ENCODE peak calls at places on chromosomes 7 and 10, in four cellular contexts. One of them, this sample, is unnamed.

GRCh38 chr7:1055084-1055450 is 10.7 kb downstream of the GPR146 start:
- DNase-seq in HuH-7: no peak
- DNase-seq in AG08395: no peak
- DNase-seq in body of pancreas: peak; percentile 44
- DNase-seq in this sample: peak; percentile 88

GRCh38 chr7:154872811-154873570 is 129.9 kb downstream of the PAXIP1 start:
- DNase-seq in body of pancreas: no peak
- DNase-seq in AG08395: no peak
- DNase-seq in HuH-7: no peak
- DNase-seq in this sample: no peak

GRCh38 chr10:130938051-130938450 is 373.5 kb downstream of the TCERG1L start:
- DNase-seq in body of pancreas: no peak
- DNase-seq in HuH-7: no peak
- DNase-seq in AG08395: no peak
- DNase-seq in this sample: no peak

GRCh38 chr10:48455055-48455391 is 148.5 kb downstream of the MAPK8 start:
- DNase-seq in HuH-7: no peak
- DNase-seq in AG08395: no peak
- DNase-seq in body of pancreas: peak; percentile 7
- DNase-seq in this sample: no peak

GRCh38 chr7:130543611-130544010 is 51.7 kb downstream of the MEST start:
- DNase-seq in AG08395: no peak
- DNase-seq in HuH-7: no peak
- DNase-seq in body of pancreas: no peak
- DNase-seq in this sample: no peak

GRCh38 chr7:150746931-150747330 is 9.7 kb downstream of the GIMAP5 start:
- DNase-seq in body of pancreas: no peak
- DNase-seq in AG08395: no peak
- DNase-seq in HuH-7: no peak
- DNase-seq in this sample: no peak

GRCh38 chr7:129771928-129772479 is 160.5 kb downstream of the NRF1 start:
- DNase-seq in body of pancreas: no peak
- DNase-seq in HuH-7: no peak
- DNase-seq in AG08395: no peak
- DNase-seq in this sample: no peak

GRCh38 chr7:141563956-141564623 is 12.9 kb downstream of the AGK start:
- DNase-seq in AG08395: no peak
- DNase-seq in body of pancreas: no peak
- DNase-seq in HuH-7: no peak
- DNase-seq in this sample: no peak

GRCh38 chr7:88789480-88790064 is 6.0 kb downstream of the TEX47 start:
- DNase-seq in body of pancreas: no peak
- DNase-seq in HuH-7: no peak
- DNase-seq in AG08395: peak; percentile 15
- DNase-seq in this sample: no peak

GRCh38 chr7:17680943-17681351 is 259.3 kb downstream of the SNX13 start:
- DNase-seq in AG08395: peak; percentile 24
- DNase-seq in HuH-7: no peak
- DNase-seq in body of pancreas: no peak
- DNase-seq in this sample: no peak

GRCh38 chr10:124349993-124350280 is 68.8 kb downstream of the OAT start:
- DNase-seq in AG08395: no peak
- DNase-seq in HuH-7: no peak
- DNase-seq in body of pancreas: no peak
- DNase-seq in this sample: no peak